ENCODE peak calls at places on chromosomes 16 and 17, in five cellular contexts. G is HepG2, R is GM23248, N is tibial artery, S is upper lobe of right lung. O is an unnamed sample.

GRCh38 chr17:31830971-31831755 is 27.9 kb downstream of the COPRS start:
- DNase-seq in G (no peak), R (no peak), N (no peak), S (no peak), O (no peak)

GRCh38 chr17:15257316-15257925 is 7.7 kb downstream of the PMP22 start:
- DNase-seq in G (peak; percentile 61), R (peak; percentile 90), N (peak; percentile 93), S (peak; percentile 84), O (peak; percentile 72)

GRCh38 chr17:35373984-35374765 is 754 bp upstream of the SLFN11 start:
- DNase-seq in G (no peak), R (peak; percentile 80), N (peak; percentile 81), S (peak; percentile 81), O (no peak)

GRCh38 chr17:11644265-11645212 is 46.3 kb downstream of the DNAH9 start:
- DNase-seq in G (peak; percentile 73), R (peak; percentile 85), N (no peak), S (peak; percentile 66), O (peak; percentile 7)

GRCh38 chr16:61419771-61420170 is 616.5 kb downstream of the CDH8 start:
- DNase-seq in G (no peak), R (no peak), N (no peak), S (no peak), O (no peak)

GRCh38 chr16:57479422-57480126 is 6.7 kb downstream of the DOK4 start:
- DNase-seq in G (peak; percentile 60), R (peak; percentile 59), N (peak; percentile 79), S (no peak), O (no peak)

GRCh38 chr17:69779378-69780214 is 295.4 kb upstream of the KCNJ16 start:
- DNase-seq in G (no peak), R (no peak), N (no peak), S (no peak), O (no peak)

GRCh38 chr17:48754500-48755261 is 26.1 kb upstream of the HOXB13 start:
- DNase-seq in G (no peak), R (no peak), N (no peak), S (no peak), O (no peak)

GRCh38 chr17:62919388-62919787 is 46.6 kb upstream of the TANC2 start:
- DNase-seq in G (no peak), R (no peak), N (no peak), S (no peak), O (no peak)

GRCh38 chr16:17271687-17272086 is 199.1 kb downstream of the XYLT1 start:
- DNase-seq in G (no peak), R (peak; percentile 22), N (peak; percentile 72), S (no peak), O (peak; percentile 31)

GRCh38 chr16:19555938-19556778 is 655 bp downstream of the VPS35L start:
- DNase-seq in G (no peak), R (peak; percentile 49), N (no peak), S (no peak), O (no peak)

GRCh38 chr16:89357055-89357454 is 133.3 kb downstream of the ANKRD11 start:
- DNase-seq in G (peak; percentile 40), R (no peak), N (no peak), S (peak; percentile 58), O (no peak)

GRCh38 chr17:80474231-80474932 is 2.0 kb downstream of the NPTX1 start:
- DNase-seq in G (no peak), R (peak; percentile 51), N (no peak), S (no peak), O (no peak)

GRCh38 chr16:425740-426114 is 278 bp downstream of the RAB11FIP3 start:
- DNase-seq in G (no peak), R (peak; percentile 59), N (no peak), S (no peak), O (no peak)

GRCh38 chr17:68291836-68292688 is 767 bp downstream of the ARSG start:
- DNase-seq in G (peak; percentile 77), R (peak; percentile 93), N (peak; percentile 84), S (peak; percentile 95), O (no peak)

GRCh38 chr16:15682105-15682570 is 32.1 kb downstream of the NDE1 start:
- DNase-seq in G (peak; percentile 89), R (peak; percentile 91), N (peak; percentile 73), S (no peak), O (no peak)

GRCh38 chr17:32803544-32803943 is 73.4 kb downstream of the MYO1D start:
- DNase-seq in G (no peak), R (peak; percentile 51), N (no peak), S (no peak), O (no peak)

GRCh38 chr17:4616456-4616855 is 25.0 kb downstream of the ALOX15 start:
- DNase-seq in G (no peak), R (no peak), N (no peak), S (no peak), O (no peak)

GRCh38 chr16:776824-777223 is 11.4 kb downstream of the RPUSD1 start:
- DNase-seq in G (no peak), R (no peak), N (no peak), S (no peak), O (no peak)

GRCh38 chr17:82242698-82242976 is 13.8 kb downstream of the SLC16A3 start:
- DNase-seq in G (no peak), R (no peak), N (no peak), S (no peak), O (no peak)

GRCh38 chr17:48160177-48160967 is 52.8 kb downstream of the SNX11 start:
- DNase-seq in G (no peak), R (no peak), N (no peak), S (no peak), O (no peak)

GRCh38 chr17:7711356-7711755 is 6.2 kb upstream of the DNAH2 start:
- DNase-seq in G (no peak), R (no peak), N (no peak), S (no peak), O (no peak)

GRCh38 chr16:23423496-23424049 is 29.4 kb downstream of the COG7 start:
- DNase-seq in G (peak; percentile 21), R (peak; percentile 88), N (peak; percentile 88), S (peak; percentile 65), O (peak; percentile 82)

GRCh38 chr16:21160276-21160675 is 1.8 kb downstream of the LDAF1 start:
- DNase-seq in G (no peak), R (no peak), N (no peak), S (no peak), O (no peak)

GRCh38 chr17:75721463-75722011 is 278 bp downstream of the ITGB4 start:
- DNase-seq in G (no peak), R (peak; percentile 16), N (no peak), S (no peak), O (no peak)

GRCh38 chr16:82567203-82567602 is 59.6 kb upstream of the CDH13 start:
- DNase-seq in G (no peak), R (no peak), N (no peak), S (no peak), O (no peak)

GRCh38 chr16:8655184-8655717 is 19.2 kb upstream of the ABAT start:
- DNase-seq in G (peak; percentile 73), R (peak; percentile 48), N (no peak), S (no peak), O (no peak)

GRCh38 chr16:4273858-4274291 is 1.1 kb upstream of the TFAP4 start:
- DNase-seq in G (peak; percentile 32), R (peak; percentile 49), N (peak; percentile 78), S (peak; percentile 87), O (no peak)

GRCh38 chr16:72836181-72836580 is 211.7 kb downstream of the ZFHX3 start:
- DNase-seq in G (no peak), R (no peak), N (no peak), S (no peak), O (no peak)

GRCh38 chr16:27689711-27690110 is 139.8 kb downstream of the KATNIP start:
- DNase-seq in G (no peak), R (peak; percentile 21), N (no peak), S (peak; percentile 11), O (no peak)

GRCh38 chr17:67700037-67700436 is 17.7 kb upstream of the NOL11 start:
- DNase-seq in G (no peak), R (no peak), N (no peak), S (no peak), O (no peak)

GRCh38 chr17:49101054-49101534 is 31.5 kb upstream of the B4GALNT2 start:
- DNase-seq in G (no peak), R (peak; percentile 12), N (no peak), S (no peak), O (no peak)

GRCh38 chr16:719815-720506 is 985 bp upstream of the ANTKMT start:
- DNase-seq in G (peak; percentile 66), R (peak; percentile 38), N (no peak), S (no peak), O (no peak)

DNA sequence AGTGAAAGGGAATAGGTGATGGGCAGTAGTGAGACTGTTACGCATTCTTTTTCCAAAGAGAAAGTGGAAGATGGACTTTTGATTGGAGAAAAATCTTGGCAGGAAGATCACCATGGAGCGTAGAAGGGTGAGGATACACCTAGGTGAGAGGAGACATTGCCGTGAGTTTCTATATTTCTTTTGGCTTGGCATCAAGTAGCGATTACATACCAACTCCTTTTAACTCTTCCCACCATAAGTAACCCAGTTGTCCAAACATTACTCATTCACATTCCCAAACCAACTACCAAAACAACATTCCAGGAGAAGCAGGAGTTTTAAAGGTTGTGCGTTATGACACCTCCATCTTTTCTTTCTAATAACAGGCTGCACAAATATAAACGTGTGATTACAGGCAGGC is 10.7 kb upstream of the KRT28 start:
- DNase-seq in G (peak; percentile 43), R (no peak), N (no peak), S (no peak), O (no peak)
- H3K27me3 ChIP-seq in G (no peaks in the 10 kb centered on the region), R (no peaks in the 10 kb centered on the region), N (peaks cover 21% of the 10 kb centered on the region), S (peaks cover 41% of the 10 kb centered on the region), O (no peaks in the 10 kb centered on the region)

DNA sequence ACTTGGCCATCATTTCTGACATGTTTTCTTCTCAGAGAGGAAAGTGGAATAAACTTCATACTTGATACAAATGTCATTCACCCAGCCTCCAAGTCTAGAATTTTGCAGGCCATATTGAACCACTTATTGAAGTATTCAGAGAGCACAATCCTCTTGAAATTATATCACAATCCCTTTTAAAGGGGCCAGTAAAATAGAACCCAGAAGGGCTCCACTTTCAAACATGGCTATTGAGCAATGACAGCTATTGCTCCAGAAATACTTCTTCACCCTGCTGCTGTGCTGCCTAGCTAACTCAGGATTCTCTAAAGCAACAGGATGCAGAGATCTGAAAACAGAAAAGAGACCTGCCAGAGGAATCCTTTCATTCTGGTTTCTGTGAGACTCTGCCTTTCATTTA is 275.0 kb upstream of the CDH5 start:
- DNase-seq in G (no peak), R (peak; percentile 58), N (no peak), S (no peak), O (no peak)
- H3K27me3 ChIP-seq in G (no peaks in the 10 kb centered on the region), R (no peaks in the 10 kb centered on the region), N (no peaks in the 10 kb centered on the region), S (no peaks in the 10 kb centered on the region), O (no peaks in the 10 kb centered on the region)

GRCh38 chr17:74153821-74154430 is 49.6 kb upstream of the RPL38 start:
- DNase-seq in G (no peak), R (no peak), N (peak; percentile 42), S (peak; percentile 28), O (no peak)

GRCh38 chr17:74150428-74151025 is 53.0 kb upstream of the RPL38 start:
- DNase-seq in G (no peak), R (no peak), N (peak; percentile 11), S (no peak), O (no peak)

GRCh38 chr17:74151551-74152315 is 51.7 kb upstream of the RPL38 start:
- DNase-seq in G (no peak), R (no peak), N (peak; percentile 41), S (no peak), O (no peak)

GRCh38 chr17:74153456-74153810 is 50.0 kb upstream of the RPL38 start:
- DNase-seq in G (no peak), R (no peak), N (no peak), S (no peak), O (no peak)

GRCh38 chr17:74152591-74153455 is 50.7 kb upstream of the RPL38 start:
- DNase-seq in G (no peak), R (peak; percentile 4), N (peak; percentile 43), S (peak; percentile 37), O (no peak)
- H3K27me3 ChIP-seq in G (no peaks in the 10 kb centered on the region), R (no peaks in the 10 kb centered on the region), N (peaks cover 35% of the 10 kb centered on the region), S (peaks cover 5% of the 10 kb centered on the region), O (no peaks in the 10 kb centered on the region)

GRCh38 chr17:281365-281999 is 71.1 kb downstream of the RPH3AL start:
- DNase-seq in G (no peak), R (no peak), N (peak; percentile 33), S (peak; percentile 33), O (no peak)
- H3K27me3 ChIP-seq in G (no peaks in the 10 kb centered on the region), R (no peaks in the 10 kb centered on the region), N (peaks cover 12% of the 10 kb centered on the region), S (no peaks in the 10 kb centered on the region), O (no peaks in the 10 kb centered on the region)